ENCODE peak calls at places on chromosomes 16 and 17, in nine cellular contexts. One of them, this sample, is unnamed.

GRCh38 chr16:46929378-46930332 is 43.8 kb downstream of the DNAJA2 start:
- DNase-seq in K562: peak
- DNase-seq in A549: peak
- DNase-seq in mucosa of descending colon: peak
- DNase-seq in hepatocyte: peak
- DNase-seq in pancreas: peak
- DNase-seq in tibial nerve: peak
- DNase-seq in cardiac fibroblast: peak
- DNase-seq in sigmoid colon: peak
- DNase-seq in this sample: peak

GRCh38 chr16:74107795-74108610 is 188.6 kb upstream of the PSMD7 start:
- DNase-seq in pancreas: peak
- DNase-seq in A549: peak
- DNase-seq in tibial nerve: peak
- DNase-seq in mucosa of descending colon: no peak
- DNase-seq in hepatocyte: peak
- DNase-seq in sigmoid colon: no peak
- DNase-seq in K562: peak
- DNase-seq in cardiac fibroblast: peak
- DNase-seq in this sample: no peak

GRCh38 chr16:58820359-58820758 is 86.2 kb upstream of the GOT2 start:
- DNase-seq in sigmoid colon: no peak
- DNase-seq in tibial nerve: no peak
- DNase-seq in mucosa of descending colon: no peak
- DNase-seq in pancreas: no peak
- DNase-seq in A549: no peak
- DNase-seq in K562: no peak
- DNase-seq in hepatocyte: no peak
- DNase-seq in cardiac fibroblast: no peak
- DNase-seq in this sample: no peak

GRCh38 chr17:31825961-31826691 is 32.9 kb downstream of the COPRS start:
- DNase-seq in K562: no peak
- DNase-seq in tibial nerve: no peak
- DNase-seq in pancreas: no peak
- DNase-seq in A549: no peak
- DNase-seq in sigmoid colon: no peak
- DNase-seq in hepatocyte: peak
- DNase-seq in mucosa of descending colon: peak
- DNase-seq in cardiac fibroblast: peak
- DNase-seq in this sample: no peak

GRCh38 chr16:89910717-89911354 is 7.8 kb upstream of the MC1R start:
- DNase-seq in sigmoid colon: no peak
- DNase-seq in A549: no peak
- DNase-seq in K562: no peak
- DNase-seq in cardiac fibroblast: no peak
- DNase-seq in tibial nerve: no peak
- DNase-seq in pancreas: no peak
- DNase-seq in hepatocyte: no peak
- DNase-seq in mucosa of descending colon: peak
- DNase-seq in this sample: no peak

GRCh38 chr17:10270258-10270657 is 71.9 kb upstream of the GAS7 start:
- DNase-seq in hepatocyte: no peak
- DNase-seq in pancreas: no peak
- DNase-seq in tibial nerve: no peak
- DNase-seq in cardiac fibroblast: peak
- DNase-seq in A549: no peak
- DNase-seq in sigmoid colon: no peak
- DNase-seq in K562: no peak
- DNase-seq in mucosa of descending colon: no peak
- DNase-seq in this sample: no peak

GRCh38 chr17:65638221-65638940 is 76.9 kb upstream of the AXIN2 start:
- DNase-seq in sigmoid colon: no peak
- DNase-seq in cardiac fibroblast: peak
- DNase-seq in tibial nerve: no peak
- DNase-seq in mucosa of descending colon: no peak
- DNase-seq in pancreas: no peak
- DNase-seq in A549: no peak
- DNase-seq in K562: no peak
- DNase-seq in hepatocyte: peak
- DNase-seq in this sample: no peak

GRCh38 chr16:24568392-24568791 is 29.0 kb downstream of the RBBP6 start:
- DNase-seq in hepatocyte: no peak
- DNase-seq in mucosa of descending colon: no peak
- DNase-seq in A549: no peak
- DNase-seq in pancreas: no peak
- DNase-seq in tibial nerve: no peak
- DNase-seq in cardiac fibroblast: peak
- DNase-seq in sigmoid colon: no peak
- DNase-seq in K562: no peak
- DNase-seq in this sample: no peak

GRCh38 chr16:75206749-75207451 is at the start of gene CTRB2:
- DNase-seq in K562: no peak
- DNase-seq in sigmoid colon: no peak
- DNase-seq in cardiac fibroblast: no peak
- DNase-seq in hepatocyte: no peak
- DNase-seq in A549: no peak
- DNase-seq in mucosa of descending colon: peak
- DNase-seq in pancreas: peak
- DNase-seq in tibial nerve: no peak
- DNase-seq in this sample: no peak

GRCh38 chr16:57941016-57941656 is 29.8 kb downstream of the CNGB1 start:
- DNase-seq in A549: no peak
- DNase-seq in pancreas: peak
- DNase-seq in mucosa of descending colon: no peak
- DNase-seq in hepatocyte: no peak
- DNase-seq in sigmoid colon: no peak
- DNase-seq in cardiac fibroblast: peak
- DNase-seq in K562: no peak
- DNase-seq in tibial nerve: no peak
- DNase-seq in this sample: no peak

DNA sequence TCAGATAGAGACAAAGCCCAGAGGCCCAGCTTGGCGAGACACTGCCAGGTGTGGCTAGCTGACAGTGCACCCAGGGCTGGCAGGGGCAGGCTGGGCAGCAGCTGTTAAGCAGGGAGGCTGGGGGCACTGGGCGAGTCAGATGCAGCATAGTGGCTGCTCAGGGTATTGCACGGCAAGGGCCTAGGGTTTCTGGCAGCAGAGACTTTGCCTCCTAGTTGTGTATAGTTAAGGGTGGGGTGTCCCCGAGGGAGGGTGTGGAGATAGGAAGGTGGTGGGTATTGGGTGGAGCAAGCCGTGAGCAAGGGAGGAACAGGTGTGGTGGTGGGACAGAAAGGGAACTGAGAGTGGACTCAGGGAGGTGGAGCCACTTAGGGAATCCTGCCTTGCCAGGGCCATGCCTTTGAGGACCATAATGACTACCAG is 66.0 kb downstream of the SMPD3 start:
- DNase-seq in A549: peak
- DNase-seq in sigmoid colon: no peak
- DNase-seq in hepatocyte: no peak
- DNase-seq in mucosa of descending colon: peak
- DNase-seq in pancreas: no peak
- DNase-seq in tibial nerve: no peak
- DNase-seq in cardiac fibroblast: no peak
- DNase-seq in K562: no peak
- DNase-seq in this sample: no peak
- TF ChIP-seq CTCF in A549: no peak
- TF ChIP-seq CTCF in sigmoid colon: no peak
- TF ChIP-seq CTCF in hepatocyte: no peak
- TF ChIP-seq CTCF in mucosa of descending colon: peak
- TF ChIP-seq CTCF in pancreas: peak
- TF ChIP-seq CTCF in tibial nerve: no peak
- TF ChIP-seq CTCF in cardiac fibroblast: peak
- TF ChIP-seq CTCF in K562: peak
- TF ChIP-seq CTCF in this sample: peak

GRCh38 chr16:17775061-17775460 is 304.3 kb upstream of the XYLT1 start:
- DNase-seq in A549: no peak
- DNase-seq in hepatocyte: no peak
- DNase-seq in tibial nerve: no peak
- DNase-seq in K562: no peak
- DNase-seq in sigmoid colon: no peak
- DNase-seq in cardiac fibroblast: no peak
- DNase-seq in pancreas: no peak
- DNase-seq in mucosa of descending colon: no peak
- DNase-seq in this sample: no peak
- TF ChIP-seq CTCF in A549: no peak
- TF ChIP-seq CTCF in hepatocyte: no peak
- TF ChIP-seq CTCF in tibial nerve: no peak
- TF ChIP-seq CTCF in K562: no peak
- TF ChIP-seq CTCF in sigmoid colon: no peak
- TF ChIP-seq CTCF in cardiac fibroblast: no peak
- TF ChIP-seq CTCF in pancreas: no peak
- TF ChIP-seq CTCF in mucosa of descending colon: no peak
- TF ChIP-seq CTCF in this sample: no peak

DNA sequence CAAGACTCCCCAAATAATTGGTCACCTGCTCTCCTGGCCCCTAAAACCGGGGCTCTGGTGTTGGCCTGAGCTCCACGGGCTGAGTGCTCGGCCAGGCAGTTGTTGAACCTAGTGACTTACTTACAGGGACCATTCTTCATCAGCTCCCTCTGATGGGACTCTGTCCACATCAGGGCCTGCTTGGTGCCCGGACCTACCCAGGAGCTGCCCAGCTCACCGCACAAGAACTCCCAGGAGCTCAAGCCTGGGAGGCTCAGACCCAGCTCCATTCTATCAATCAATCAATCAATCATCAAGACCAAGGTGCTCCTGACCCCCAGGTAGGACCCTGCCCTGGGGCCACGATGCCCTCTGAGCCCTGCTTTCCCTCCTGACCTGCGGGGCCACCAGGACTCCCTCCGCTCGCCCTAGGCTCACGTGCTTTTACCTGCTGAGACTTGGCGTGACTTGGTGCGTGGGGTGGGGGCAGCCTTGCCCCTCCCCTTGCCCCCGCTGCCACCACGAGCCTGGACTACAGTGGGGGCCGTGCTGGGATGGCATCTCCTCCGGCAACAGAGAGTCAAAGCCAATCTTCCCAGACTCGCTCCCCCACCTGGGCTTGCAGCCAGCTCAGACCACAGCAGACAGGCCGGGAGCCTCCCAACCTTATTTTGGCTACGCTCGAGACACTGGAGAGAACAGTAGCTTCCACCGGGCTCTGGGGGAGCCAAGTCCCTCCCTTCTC is 15.7 kb downstream of the IL34 start:
- DNase-seq in pancreas: no peak
- DNase-seq in sigmoid colon: peak
- DNase-seq in tibial nerve: no peak
- DNase-seq in hepatocyte: no peak
- DNase-seq in A549: no peak
- DNase-seq in K562: no peak
- DNase-seq in mucosa of descending colon: peak
- DNase-seq in cardiac fibroblast: peak
- DNase-seq in this sample: no peak
- TF ChIP-seq CTCF in pancreas: no peak
- TF ChIP-seq CTCF in sigmoid colon: no peak
- TF ChIP-seq CTCF in tibial nerve: no peak
- TF ChIP-seq CTCF in hepatocyte: no peak
- TF ChIP-seq CTCF in A549: no peak
- TF ChIP-seq CTCF in K562: no peak
- TF ChIP-seq CTCF in mucosa of descending colon: no peak
- TF ChIP-seq CTCF in cardiac fibroblast: no peak
- TF ChIP-seq CTCF in this sample: no peak

GRCh38 chr17:56300191-56300590 is 146.9 kb downstream of the ANKFN1 start:
- DNase-seq in cardiac fibroblast: no peak
- DNase-seq in sigmoid colon: no peak
- DNase-seq in mucosa of descending colon: no peak
- DNase-seq in A549: no peak
- DNase-seq in pancreas: no peak
- DNase-seq in hepatocyte: no peak
- DNase-seq in K562: no peak
- DNase-seq in tibial nerve: no peak
- DNase-seq in this sample: no peak

GRCh38 chr17:56310780-56311179 is 157.5 kb downstream of the ANKFN1 start:
- DNase-seq in sigmoid colon: no peak
- DNase-seq in A549: no peak
- DNase-seq in tibial nerve: no peak
- DNase-seq in hepatocyte: no peak
- DNase-seq in pancreas: no peak
- DNase-seq in K562: no peak
- DNase-seq in cardiac fibroblast: no peak
- DNase-seq in mucosa of descending colon: no peak
- DNase-seq in this sample: no peak

GRCh38 chr17:56309897-56310296 is 156.6 kb downstream of the ANKFN1 start:
- DNase-seq in mucosa of descending colon: no peak
- DNase-seq in pancreas: no peak
- DNase-seq in K562: no peak
- DNase-seq in A549: no peak
- DNase-seq in cardiac fibroblast: no peak
- DNase-seq in hepatocyte: no peak
- DNase-seq in tibial nerve: no peak
- DNase-seq in sigmoid colon: no peak
- DNase-seq in this sample: no peak

DNA sequence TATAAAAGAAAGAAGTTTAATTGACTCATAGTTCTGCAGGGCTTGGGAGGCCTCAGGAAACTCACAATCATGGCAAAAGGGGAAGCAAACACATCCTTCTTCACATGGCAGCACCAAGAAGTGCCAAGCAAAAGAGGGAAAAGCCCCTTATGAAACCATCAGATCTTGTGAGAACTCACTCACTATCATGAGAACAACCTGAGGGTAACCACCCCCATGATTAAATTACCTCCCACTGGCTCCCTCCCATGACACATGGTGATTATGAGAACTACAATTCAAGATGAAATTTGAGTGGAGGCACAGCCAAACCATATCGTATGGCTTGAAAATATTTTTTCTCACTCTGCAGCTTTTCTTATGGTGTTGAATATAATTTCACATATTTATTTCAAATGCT is 151.7 kb downstream of the ANKFN1 start:
- DNase-seq in cardiac fibroblast: no peak
- DNase-seq in tibial nerve: no peak
- DNase-seq in sigmoid colon: no peak
- DNase-seq in hepatocyte: no peak
- DNase-seq in A549: no peak
- DNase-seq in K562: no peak
- DNase-seq in pancreas: no peak
- DNase-seq in mucosa of descending colon: no peak
- DNase-seq in this sample: no peak
- TF ChIP-seq CTCF in cardiac fibroblast: no peak
- TF ChIP-seq CTCF in tibial nerve: no peak
- TF ChIP-seq CTCF in sigmoid colon: no peak
- TF ChIP-seq CTCF in hepatocyte: no peak
- TF ChIP-seq CTCF in A549: no peak
- TF ChIP-seq CTCF in K562: no peak
- TF ChIP-seq CTCF in pancreas: no peak
- TF ChIP-seq CTCF in mucosa of descending colon: no peak
- TF ChIP-seq CTCF in this sample: peak

GRCh38 chr17:36706437-36706731 is 105.0 kb downstream of the MRM1 start:
- DNase-seq in K562: no peak
- DNase-seq in mucosa of descending colon: no peak
- DNase-seq in A549: no peak
- DNase-seq in sigmoid colon: no peak
- DNase-seq in tibial nerve: no peak
- DNase-seq in hepatocyte: no peak
- DNase-seq in cardiac fibroblast: no peak
- DNase-seq in pancreas: no peak
- DNase-seq in this sample: no peak
- TF ChIP-seq CTCF in K562: no peak
- TF ChIP-seq CTCF in mucosa of descending colon: peak
- TF ChIP-seq CTCF in A549: no peak
- TF ChIP-seq CTCF in sigmoid colon: no peak
- TF ChIP-seq CTCF in tibial nerve: no peak
- TF ChIP-seq CTCF in hepatocyte: no peak
- TF ChIP-seq CTCF in cardiac fibroblast: no peak
- TF ChIP-seq CTCF in pancreas: no peak
- TF ChIP-seq CTCF in this sample: no peak

GRCh38 chr17:59558953-59559352 is 6.5 kb upstream of the DHX40 start:
- DNase-seq in A549: no peak
- DNase-seq in hepatocyte: peak
- DNase-seq in sigmoid colon: no peak
- DNase-seq in pancreas: no peak
- DNase-seq in K562: no peak
- DNase-seq in tibial nerve: no peak
- DNase-seq in cardiac fibroblast: peak
- DNase-seq in mucosa of descending colon: no peak
- DNase-seq in this sample: no peak
- TF ChIP-seq CTCF in A549: peak
- TF ChIP-seq CTCF in hepatocyte: peak
- TF ChIP-seq CTCF in sigmoid colon: no peak
- TF ChIP-seq CTCF in pancreas: no peak
- TF ChIP-seq CTCF in K562: peak
- TF ChIP-seq CTCF in tibial nerve: no peak
- TF ChIP-seq CTCF in cardiac fibroblast: peak
- TF ChIP-seq CTCF in mucosa of descending colon: no peak
- TF ChIP-seq CTCF in this sample: peak